ENCODE peak calls at places on chromosomes 4 and X, in five cellular contexts. E is body of pancreas, U is GM23338, M is lower lobe of right lung, B is IMR-90. K is an unnamed sample. For H3K4me1, the result is how much of the 10 kb centered on the place peaks cover.

GRCh38 chrX:109635151-109635550 is 10.2 kb upstream of the KCNE5 start:
- DNase-seq in U (peak), M (no peak), E (no peak), B (peak), K (no peak)

GRCh38 chr4:162499478-162499877 is 335.7 kb upstream of the FSTL5 start:
- DNase-seq in E (no peak), B (no peak), U (peak), M (no peak), K (no peak)

GRCh38 chrX:37684918-37685317 is 673 bp upstream of the XK start:
- DNase-seq in B (no peak), U (no peak), E (no peak), M (no peak), K (no peak)

GRCh38 chr4:67451464-67451863 is 93.8 kb downstream of the CENPC start:
- DNase-seq in U (no peak), M (no peak), B (peak), E (no peak), K (no peak)

GRCh38 chr4:135564090-135564489 is 1362.5 kb upstream of the PABPC4L start:
- DNase-seq in U (no peak), M (no peak), B (no peak), E (no peak), K (no peak)

GRCh38 chrX:76253432-76253831 is 80.6 kb downstream of the PBDC1 start:
- DNase-seq in E (peak), U (peak), M (no peak), B (peak), K (peak)

GRCh38 chrX:134603806-134604700 is 54.2 kb downstream of the PLAC1 start:
- DNase-seq in B (peak), E (no peak), M (no peak), U (peak), K (no peak)

GRCh38 chr4:159867673-159868072 is 764.8 kb downstream of the RAPGEF2 start:
- DNase-seq in E (no peak), M (no peak), U (no peak), B (no peak), K (no peak)

GRCh38 chrX:138710866-138711331 is 618 bp downstream of the FGF13 start:
- DNase-seq in E (peak), M (peak), B (no peak), U (peak), K (no peak)

GRCh38 chrX:129845616-129846190 is 2.0 kb upstream of the ZDHHC9 start:
- DNase-seq in E (no peak), B (no peak), U (no peak), M (no peak), K (no peak)

GRCh38 chrX:40012039-40012799 is 85.5 kb downstream of the BCOR start:
- DNase-seq in E (peak), M (no peak), U (peak), B (peak), K (no peak)

GRCh38 chrX:120672389-120672788 is 42.5 kb upstream of the C1GALT1C1 start:
- DNase-seq in B (peak), U (no peak), E (no peak), M (no peak), K (no peak)

GRCh38 chrX:69968956-69969355 is 80.8 kb downstream of the AWAT2 start:
- DNase-seq in B (no peak), M (no peak), E (peak), U (no peak), K (no peak)

GRCh38 chr4:128354205-128354821 is 66.7 kb upstream of the PGRMC2 start:
- DNase-seq in M (no peak), E (peak), U (peak), B (peak), K (no peak)

GRCh38 chr4:130257271-130257670 is 1161.3 kb downstream of the C4orf33 start:
- DNase-seq in M (no peak), U (no peak), B (peak), E (no peak), K (no peak)

GRCh38 chr4:94406668-94407437 is 44.9 kb upstream of the PDLIM5 start:
- DNase-seq in B (peak), M (peak), U (peak), E (peak), K (peak)

GRCh38 chr4:82797048-82797590 is 1.5 kb downstream of the SCD5 start:
- DNase-seq in B (no peak), U (peak), M (no peak), E (no peak), K (no peak)

GRCh38 chrX:118437283-118437682 is 58.3 kb upstream of the DOCK11 start:
- DNase-seq in E (no peak), M (no peak), U (no peak), B (no peak), K (no peak)

GRCh38 chr4:29326816-29327215 is 1393.4 kb upstream of the PCDH7 start:
- DNase-seq in E (no peak), U (no peak), B (peak), M (no peak), K (no peak)

GRCh38 chr4:146488495-146489174 is 33.1 kb downstream of the SLC10A7 start:
- DNase-seq in U (no peak), E (no peak), M (no peak), B (peak), K (no peak)

GRCh38 chr4:6229671-6230501 is 29.5 kb upstream of the JAKMIP1 start:
- DNase-seq in M (no peak), E (no peak), U (no peak), B (no peak), K (no peak)

GRCh38 chr4:106011387-106011786 is 116.1 kb downstream of the NPNT start:
- DNase-seq in M (no peak), E (no peak), B (no peak), U (no peak), K (no peak)

GRCh38 chrX:136395271-136395670 is 92.5 kb upstream of the BRS3 start:
- DNase-seq in M (no peak), U (no peak), E (no peak), B (peak), K (no peak)

GRCh38 chr4:110142461-110142860 is 56.0 kb downstream of the ELOVL6 start:
- DNase-seq in B (no peak), U (no peak), M (no peak), E (no peak), K (no peak)

GRCh38 chr4:103998752-103999151 is 279.0 kb upstream of the TACR3 start:
- DNase-seq in M (no peak), B (no peak), U (no peak), E (no peak), K (no peak)

GRCh38 chrX:73562986-73563739 is at the start of gene CHIC1:
- DNase-seq in M (peak), E (peak), U (peak), B (peak), K (peak)

GRCh38 chr4:3462321-3462789 is 751 bp upstream of the DOK7 start:
- DNase-seq in B (no peak), E (peak), U (no peak), M (no peak), K (no peak)

GRCh38 chr4:112144546-112145325 is 518 bp upstream of the FAM241A start:
- DNase-seq in M (peak), B (no peak), E (peak), U (no peak), K (no peak)

GRCh38 chr4:84235545-84235944 is 263.5 kb downstream of the NKX6-1 start:
- DNase-seq in E (no peak), B (no peak), U (no peak), M (no peak), K (no peak)

GRCh38 chr4:118917582-118917981 is 28.9 kb downstream of the SYNPO2 start:
- DNase-seq in E (no peak), U (no peak), M (no peak), B (peak), K (no peak)

GRCh38 chr4:102623622-102624021 is 122.5 kb downstream of the NFKB1 start:
- DNase-seq in E (no peak), B (peak), U (peak), M (no peak), K (no peak)

GRCh38 chr4:153465583-153465921 is 608 bp upstream of the TMEM131L start:
- DNase-seq in U (peak), E (peak), B (peak), M (peak), K (no peak)

GRCh38 chrX:96774116-96774515 is 89.5 kb downstream of the DIAPH2 start:
- DNase-seq in M (no peak), B (no peak), E (no peak), U (no peak), K (no peak)

GRCh38 chrX:96764864-96765263 is 80.2 kb downstream of the DIAPH2 start:
- DNase-seq in M (no peak), B (no peak), E (no peak), U (no peak), K (no peak)

GRCh38 chrX:96771500-96771899 is 86.9 kb downstream of the DIAPH2 start:
- DNase-seq in E (no peak), U (no peak), M (no peak), B (no peak), K (no peak)

GRCh38 chrX:96770315-96770714 is 85.7 kb downstream of the DIAPH2 start:
- DNase-seq in B (peak), U (peak), M (no peak), E (no peak), K (no peak)
- TF ChIP-seq CTCF in B (peak), U (no peak), M (no peak), E (no peak), K (peak)

GRCh38 chrX:50927127-50927526 is 16.6 kb downstream of the BMP15 start:
- DNase-seq in U (no peak), M (no peak), B (no peak), E (no peak), K (no peak)
- H3K4me3 ChIP-seq in U (no peak), M (no peak), B (no peak), E (no peak), K (no peak)

DNA sequence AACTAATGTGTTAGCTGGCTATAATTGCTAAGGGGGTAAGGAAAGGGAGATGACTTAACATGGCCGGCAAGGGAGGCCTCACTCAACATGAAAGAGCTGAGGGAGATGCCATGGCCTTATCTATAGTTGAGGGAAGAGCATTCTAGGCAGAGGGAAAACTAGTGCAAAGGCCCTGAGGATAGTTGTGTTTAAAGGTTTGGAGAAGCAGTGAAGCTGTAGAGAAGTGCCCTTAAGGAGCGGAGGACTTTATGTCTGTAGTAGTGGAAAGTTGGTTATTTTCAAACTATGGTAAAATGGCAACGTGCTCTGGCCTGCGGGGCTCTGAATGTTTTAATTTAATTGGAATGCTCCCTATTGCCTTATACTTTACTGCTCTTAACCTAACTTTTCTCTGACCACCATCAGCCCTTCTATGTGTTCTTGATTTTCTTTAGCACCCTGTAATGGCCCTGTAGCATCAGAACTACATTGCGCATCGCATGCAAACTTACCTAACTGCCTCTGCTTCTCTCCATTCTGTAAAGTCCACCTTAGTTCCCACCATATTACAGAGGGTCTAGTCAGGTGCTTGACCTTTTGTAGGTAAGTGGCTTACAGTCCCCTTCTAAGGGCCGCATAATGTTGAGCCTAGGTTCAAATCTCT is 35.8 kb downstream of the ERVMER34-1 start:
- DNase-seq in M (no peak), B (no peak), U (no peak), E (no peak), K (no peak)
- H3K4me1 ChIP-seq in M (under half), B (under half), U (under half), E (under half), K (under half)

GRCh38 chr4:76654796-76655195 is 219.8 kb downstream of the SHROOM3 start:
- DNase-seq in M (no peak), E (no peak), U (no peak), B (peak), K (no peak)

GRCh38 chr4:76659103-76659490 is 224.1 kb downstream of the SHROOM3 start:
- DNase-seq in U (no peak), E (no peak), B (peak), M (no peak), K (no peak)

GRCh38 chr4:76655566-76656479 is 220.8 kb downstream of the SHROOM3 start:
- DNase-seq in U (no peak), M (no peak), B (no peak), E (no peak), K (no peak)

GRCh38 chr4:76658231-76659102 is 223.4 kb downstream of the SHROOM3 start:
- DNase-seq in M (no peak), B (peak), U (no peak), E (no peak), K (no peak)

DNA sequence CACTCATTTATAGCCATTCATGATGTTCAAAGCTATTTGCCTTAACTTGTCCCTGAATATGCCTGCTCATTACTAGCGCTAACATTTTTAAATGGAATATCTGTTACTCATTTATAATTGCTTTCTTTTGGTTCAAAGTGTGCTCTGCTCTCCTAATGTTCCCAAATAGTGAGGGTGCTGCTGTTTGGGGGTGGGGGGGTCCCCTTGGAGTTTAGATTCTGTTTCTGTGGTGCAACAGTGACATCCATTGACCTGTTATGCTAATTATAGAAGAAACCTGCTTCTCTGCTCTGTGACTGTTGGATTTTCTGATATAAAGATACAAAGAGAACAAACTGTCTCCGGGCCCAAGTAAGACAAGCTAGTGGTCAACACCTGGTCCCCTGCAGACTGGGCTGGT is 222.4 kb downstream of the SHROOM3 start:
- DNase-seq in U (no peak), M (no peak), E (no peak), B (no peak), K (no peak)
- TF ChIP-seq CTCF in U (peak), M (no peak), E (no peak), B (no peak), K (no peak)

GRCh38 chrX:53049127-53049517 is 533 bp downstream of the GPR173 start:
- DNase-seq in E (no peak), U (peak), M (no peak), B (no peak), K (no peak)
- H3K4me3 ChIP-seq in E (no peak), U (peak), M (peak), B (peak), K (no peak)

DNA sequence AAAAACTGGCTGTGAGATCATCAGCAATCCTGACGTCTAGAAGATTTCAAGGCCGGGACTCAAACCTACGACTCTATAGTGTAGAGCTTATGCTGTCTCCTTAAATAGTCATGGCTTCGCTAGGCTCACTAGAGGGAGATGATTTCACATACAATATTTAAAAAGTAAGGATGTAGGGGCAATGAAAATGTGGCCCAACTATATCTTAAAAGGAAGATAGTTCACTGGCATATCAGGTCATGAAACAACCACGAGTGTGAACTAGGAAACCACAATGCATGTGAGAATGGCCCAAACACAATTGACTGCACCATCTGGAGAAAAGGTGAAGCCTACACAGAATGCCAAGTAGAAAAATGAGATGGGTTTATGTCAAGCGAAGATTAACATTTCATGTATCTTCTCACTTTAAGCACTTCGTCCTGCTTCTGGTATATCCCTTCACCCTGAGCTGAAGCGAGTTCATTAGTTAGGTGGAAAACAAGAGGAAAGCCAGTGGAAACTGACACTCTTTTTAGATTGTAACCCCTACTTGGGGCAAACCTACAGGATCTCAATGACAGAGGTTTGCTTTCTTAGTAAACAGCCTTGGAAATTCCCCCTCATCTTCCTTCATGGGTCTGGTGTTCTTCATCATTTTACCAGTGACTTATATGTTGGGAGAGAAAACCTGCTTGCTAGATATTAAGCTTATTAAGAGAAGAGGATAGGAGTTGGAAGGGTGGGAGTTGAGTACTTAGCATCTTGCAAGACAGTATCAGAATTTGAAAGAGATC is 17.4 kb downstream of the FAM9C start:
- DNase-seq in E (no peak), B (no peak), U (no peak), M (no peak), K (peak)
- H3K4me1 ChIP-seq in E (under half), B (under half), U (under half), M (under half), K (half or more)